ENCODE peak calls at places on chromosomes 6 and 20, in six cellular contexts. K is neural progenitor cell, O is lower lobe of right lung, G is PC-9, Q is psoas muscle, R is left lung. S is an unnamed sample.

GRCh38 chr20:8228315-8228714 is 96.2 kb downstream of the PLCB1 start:
- DNase-seq in G (no peak), K (no peak), Q (no peak), O (no peak), R (no peak), S (no peak)

GRCh38 chr6:88380083-88380482 is 213.9 kb upstream of the CNR1 start:
- DNase-seq in K (no peak), G (no peak), O (peak), R (no peak), Q (peak), S (peak)

GRCh38 chr6:100923481-100923880 is 42.4 kb upstream of the ASCC3 start:
- DNase-seq in K (no peak), Q (no peak), R (no peak), O (no peak), G (no peak), S (no peak)

GRCh38 chr6:161272600-161273355 is 1.1 kb downstream of the AGPAT4 start:
- DNase-seq in R (no peak), G (no peak), Q (no peak), O (no peak), K (peak), S (no peak)

GRCh38 chr6:106870824-106871300 is 103.7 kb downstream of the CD24 start:
- DNase-seq in O (no peak), K (no peak), R (no peak), G (peak), Q (no peak), S (no peak)

GRCh38 chr6:30154709-30155521 is 6.1 kb downstream of the TRIM10 start:
- DNase-seq in R (no peak), O (no peak), K (no peak), G (peak), Q (no peak), S (no peak)

GRCh38 chr6:158737710-158738615 is 81.2 kb downstream of the EZR start:
- DNase-seq in R (no peak), Q (no peak), O (no peak), G (peak), K (no peak), S (no peak)

GRCh38 chr20:35171753-35172433 is at the start of gene PROCR:
- DNase-seq in O (peak), G (peak), K (peak), Q (peak), R (peak), S (peak)

GRCh38 chr20:59661141-59661540 is 56.8 kb downstream of the PHACTR3 start:
- DNase-seq in Q (no peak), R (no peak), O (no peak), G (no peak), K (no peak), S (no peak)

GRCh38 chr6:40485300-40485699 is 101.9 kb downstream of the LRFN2 start:
- DNase-seq in O (no peak), Q (no peak), R (no peak), K (no peak), G (no peak), S (no peak)

GRCh38 chr6:72328775-72329174 is 293.1 kb upstream of the KCNQ5 start:
- DNase-seq in G (no peak), R (no peak), K (no peak), O (no peak), Q (no peak), S (no peak)

GRCh38 chr6:2793491-2794151 is 28.4 kb downstream of the WRNIP1 start:
- DNase-seq in O (peak), G (peak), Q (no peak), R (no peak), K (no peak), S (no peak)

GRCh38 chr6:154276810-154277577 is 79.6 kb downstream of the IPCEF1 start:
- DNase-seq in Q (no peak), R (no peak), G (peak), O (no peak), K (peak), S (no peak)

GRCh38 chr6:72534236-72534635 is 87.6 kb upstream of the KCNQ5 start:
- DNase-seq in K (no peak), O (no peak), R (no peak), Q (no peak), G (no peak), S (no peak)

GRCh38 chr20:6783752-6784725 is 16.6 kb downstream of the BMP2 start:
- DNase-seq in O (no peak), K (no peak), Q (no peak), R (no peak), G (no peak), S (no peak)

GRCh38 chr6:46325561-46326525 is 155.1 kb upstream of the ENPP5 start:
- DNase-seq in Q (peak), R (peak), K (peak), O (peak), G (no peak), S (no peak)

GRCh38 chr6:97978855-97979271 is 695.8 kb upstream of the MMS22L start:
- DNase-seq in G (no peak), O (no peak), Q (no peak), K (peak), R (no peak), S (no peak)

GRCh38 chr6:119978274-119978889 is 628.8 kb upstream of the MAN1A1 start:
- DNase-seq in R (no peak), O (no peak), K (peak), G (no peak), Q (no peak), S (no peak)

GRCh38 chr20:20076297-20077065 is 24.1 kb downstream of the CFAP61 start:
- DNase-seq in Q (peak), G (peak), R (no peak), O (no peak), K (no peak), S (no peak)

GRCh38 chr6:4128072-4128471 is 7.3 kb downstream of the ECI2 start:
- DNase-seq in G (no peak), R (no peak), O (no peak), Q (no peak), K (no peak), S (no peak)

GRCh38 chr6:11428351-11428750 is 109.2 kb upstream of the TMEM170B start:
- DNase-seq in O (no peak), Q (no peak), R (no peak), G (no peak), K (no peak), S (no peak)

GRCh38 chr6:26118999-26119398 is 31.8 kb downstream of the HFE start:
- DNase-seq in R (no peak), G (no peak), Q (no peak), K (peak), O (no peak), S (no peak)

GRCh38 chr20:37907677-37908397 is 4.9 kb downstream of the VSTM2L start:
- DNase-seq in G (peak), Q (no peak), K (peak), O (no peak), R (no peak), S (no peak)

GRCh38 chr6:134729590-134729989 is 220.3 kb downstream of the ALDH8A1 start:
- DNase-seq in K (no peak), O (no peak), Q (no peak), R (no peak), G (no peak), S (no peak)

GRCh38 chr6:25746968-25747367 is 7.6 kb upstream of the SLC17A4 start:
- DNase-seq in O (no peak), R (no peak), K (no peak), Q (no peak), G (no peak), S (no peak)

GRCh38 chr20:22582960-22583772 is 1.2 kb downstream of the FOXA2 start:
- DNase-seq in R (no peak), G (no peak), O (peak), K (peak), Q (no peak), S (peak)
- TF ChIP-seq CTCF in R (no peak), G (no peak), O (no peak), K (peak), Q (no peak), S (no peak)

GRCh38 chr20:62622877-62623487 is 19.3 kb upstream of the SLCO4A1 start:
- DNase-seq in G (peak), O (no peak), K (no peak), R (no peak), Q (peak), S (no peak)

GRCh38 chr20:62620624-62621023 is 21.7 kb upstream of the SLCO4A1 start:
- DNase-seq in K (no peak), G (no peak), O (no peak), R (no peak), Q (peak), S (no peak)

GRCh38 chr20:62623488-62624324 is 18.6 kb upstream of the SLCO4A1 start:
- DNase-seq in Q (peak), K (peak), R (peak), O (peak), G (peak), S (peak)

GRCh38 chr20:62622178-62622876 is 20.0 kb upstream of the SLCO4A1 start:
- DNase-seq in K (no peak), Q (peak), R (no peak), O (no peak), G (no peak), S (no peak)

DNA sequence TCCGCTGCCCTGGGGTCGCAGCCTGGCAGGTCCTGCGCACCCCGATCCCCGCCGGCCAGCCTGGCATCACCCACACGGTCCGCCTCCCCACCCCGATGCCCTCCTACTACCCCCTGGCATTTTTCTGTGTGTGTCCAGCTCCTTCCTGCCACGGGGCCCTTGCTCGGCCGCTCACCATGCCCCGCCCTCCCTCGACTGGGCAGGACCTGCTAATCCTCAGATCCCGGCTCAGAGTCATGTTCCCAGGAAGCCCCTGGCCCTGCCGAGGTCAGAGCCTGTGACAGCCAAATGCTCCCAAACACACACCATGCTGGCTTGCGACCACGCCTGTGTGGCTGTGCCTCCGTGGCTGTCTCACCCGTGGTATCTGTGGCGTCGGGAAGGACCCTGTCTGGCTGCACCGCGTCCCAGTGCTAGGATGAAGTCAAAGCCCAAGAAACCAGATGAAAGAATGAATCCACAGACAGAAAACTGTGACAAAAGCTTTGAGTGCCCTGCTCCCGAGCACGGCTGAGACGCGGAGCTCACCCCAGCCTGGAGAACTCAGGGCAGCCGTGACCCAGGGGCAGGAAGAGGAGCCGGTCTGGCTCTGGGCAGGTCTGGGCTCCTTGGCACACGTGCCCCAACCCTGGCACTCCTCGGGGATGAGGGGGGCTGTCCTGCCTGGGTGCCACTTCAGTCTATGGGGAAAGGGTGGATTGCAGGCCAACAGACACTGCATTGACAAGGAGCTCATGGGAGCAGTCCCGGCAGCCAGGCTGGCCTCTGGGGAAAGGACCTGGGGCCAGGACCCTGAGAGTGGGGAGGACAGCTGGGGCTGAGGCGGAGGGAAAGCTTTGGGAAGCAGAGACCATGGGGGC is 20.8 kb upstream of the SLCO4A1 start:
- DNase-seq in G (peak), O (no peak), K (no peak), Q (peak), R (no peak), S (no peak)
- H3K27ac ChIP-seq in G (peak), O (peak), K (no peak), Q (peak), R (peak), S (peak)

GRCh38 chr6:13383280-13384163 is 55.2 kb upstream of the TBC1D7 start:
- DNase-seq in Q (no peak), G (peak), R (no peak), O (no peak), K (no peak), S (no peak)

GRCh38 chr6:13375360-13375878 is 47.1 kb upstream of the TBC1D7 start:
- DNase-seq in R (no peak), O (no peak), Q (no peak), G (no peak), K (no peak), S (no peak)

GRCh38 chr6:13377054-13377758 is 48.9 kb upstream of the TBC1D7 start:
- DNase-seq in Q (no peak), R (no peak), K (no peak), O (no peak), G (no peak), S (no peak)

GRCh38 chr6:13380761-13381160 is 52.4 kb upstream of the TBC1D7 start:
- DNase-seq in G (no peak), O (no peak), Q (no peak), K (no peak), R (no peak), S (no peak)

GRCh38 chr6:13378669-13379590 is 50.6 kb upstream of the TBC1D7 start:
- DNase-seq in Q (no peak), O (no peak), K (no peak), R (no peak), G (peak), S (no peak)
- TF ChIP-seq CTCF in Q (no peak), O (no peak), K (no peak), R (no peak), G (no peak), S (no peak)

GRCh38 chr6:20325641-20326421 is 75.8 kb upstream of the E2F3 start:
- DNase-seq in O (no peak), R (no peak), K (no peak), G (no peak), Q (no peak), S (no peak)
- H3K27ac ChIP-seq in O (no peak), R (no peak), K (no peak), G (no peak), Q (no peak), S (no peak)

DNA sequence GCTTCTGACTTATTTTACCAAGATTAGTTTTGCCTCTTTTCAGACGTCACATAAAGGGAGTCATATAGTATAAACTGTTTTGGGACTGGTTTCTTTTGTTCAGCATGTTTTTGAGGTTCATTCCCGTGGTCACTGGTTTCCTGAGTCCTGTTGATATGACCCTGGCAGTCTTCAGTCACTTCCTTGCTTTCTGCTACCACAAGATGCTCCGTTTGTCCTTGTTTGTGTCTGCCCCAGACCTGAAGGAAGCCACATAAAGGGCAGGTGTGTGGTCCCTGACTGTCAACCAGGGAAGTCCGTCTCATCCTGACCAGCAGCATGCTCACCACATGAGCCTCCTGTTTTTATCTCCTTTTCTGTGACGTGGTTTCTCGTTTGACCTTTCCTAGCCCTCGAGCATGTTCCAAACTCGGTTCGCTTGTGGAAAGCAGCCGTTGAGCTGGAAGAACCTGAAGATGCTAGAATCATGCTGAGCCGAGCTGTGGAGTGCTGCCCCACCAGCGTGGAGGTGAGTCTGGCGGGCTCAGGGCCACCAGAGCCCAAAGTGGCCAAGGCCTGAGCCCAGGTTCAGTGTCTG is 26.1 kb upstream of the C20orf204 start:
- DNase-seq in Q (no peak), R (no peak), K (no peak), G (no peak), O (no peak), S (no peak)
- TF ChIP-seq CTCF in Q (no peak), R (no peak), K (no peak), G (no peak), O (no peak), S (no peak)

S was measured in upper lobe of right lung.